ENCODE peak calls at places on chromosomes 13 and 19, in eight cellular contexts. V, M, I, E, N, U, P and F are unnamed samples.

GRCh38 chr13:109253316-109253715 is 533.1 kb downstream of the IRS2 start:
- DNase-seq in V (no peak), M (no peak), I (no peak), E (no peak), N (no peak), U (no peak), P (no peak), F (no peak)

GRCh38 chr13:50161052-50161451 is 145.8 kb downstream of the KCNRG start:
- DNase-seq in V (no peak), M (peak; percentile 7), I (no peak), E (no peak), N (peak; percentile 51), U (no peak), P (no peak), F (no peak)

GRCh38 chr13:45299194-45299593 is 41.8 kb downstream of the TPT1 start:
- DNase-seq in V (no peak), M (peak; percentile 14), I (no peak), E (no peak), N (no peak), U (no peak), P (no peak), F (no peak)

GRCh38 chr19:31214997-31215396 is 134.2 kb downstream of the TSHZ3 start:
- DNase-seq in V (no peak), M (no peak), I (no peak), E (no peak), N (no peak), U (no peak), P (no peak), F (no peak)

GRCh38 chr19:50814883-50815282 is 8.7 kb downstream of the KLK1 start:
- DNase-seq in V (no peak), M (no peak), I (no peak), E (no peak), N (no peak), U (no peak), P (no peak), F (no peak)

GRCh38 chr13:105894711-105895110 is 640.8 kb downstream of the EFNB2 start:
- DNase-seq in V (no peak), M (no peak), I (no peak), E (no peak), N (peak; percentile 11), U (no peak), P (no peak), F (no peak)

GRCh38 chr19:2977686-2978466 is 512 bp downstream of the TLE6 start:
- DNase-seq in V (no peak), M (peak; percentile 87), I (no peak), E (no peak), N (peak; percentile 18), U (no peak), P (no peak), F (no peak)

GRCh38 chr13:46622013-46622917 is 69.3 kb downstream of the LRCH1 start:
- DNase-seq in V (no peak), M (no peak), I (no peak), E (no peak), N (no peak), U (no peak), P (no peak), F (no peak)

GRCh38 chr19:49327878-49328544 is 3.0 kb upstream of the SLC6A16 start:
- DNase-seq in V (no peak), M (peak; percentile 48), I (peak; percentile 51), E (no peak), N (peak; percentile 32), U (no peak), P (no peak), F (no peak)

GRCh38 chr19:55176116-55176515 is 4.0 kb downstream of the SYT5 start:
- DNase-seq in V (no peak), M (no peak), I (peak; percentile 53), E (no peak), N (no peak), U (no peak), P (no peak), F (no peak)

GRCh38 chr19:2282062-2282861 is at the start of gene PEAK3:
- DNase-seq in V (peak; percentile 53), M (peak; percentile 59), I (no peak), E (no peak), N (peak; percentile 73), U (peak; percentile 78), P (no peak), F (peak; percentile 79)

GRCh38 chr19:4061683-4062575 is 4.8 kb downstream of the ZBTB7A start:
- DNase-seq in V (peak; percentile 46), M (no peak), I (no peak), E (no peak), N (no peak), U (no peak), P (no peak), F (peak; percentile 90)

DNA sequence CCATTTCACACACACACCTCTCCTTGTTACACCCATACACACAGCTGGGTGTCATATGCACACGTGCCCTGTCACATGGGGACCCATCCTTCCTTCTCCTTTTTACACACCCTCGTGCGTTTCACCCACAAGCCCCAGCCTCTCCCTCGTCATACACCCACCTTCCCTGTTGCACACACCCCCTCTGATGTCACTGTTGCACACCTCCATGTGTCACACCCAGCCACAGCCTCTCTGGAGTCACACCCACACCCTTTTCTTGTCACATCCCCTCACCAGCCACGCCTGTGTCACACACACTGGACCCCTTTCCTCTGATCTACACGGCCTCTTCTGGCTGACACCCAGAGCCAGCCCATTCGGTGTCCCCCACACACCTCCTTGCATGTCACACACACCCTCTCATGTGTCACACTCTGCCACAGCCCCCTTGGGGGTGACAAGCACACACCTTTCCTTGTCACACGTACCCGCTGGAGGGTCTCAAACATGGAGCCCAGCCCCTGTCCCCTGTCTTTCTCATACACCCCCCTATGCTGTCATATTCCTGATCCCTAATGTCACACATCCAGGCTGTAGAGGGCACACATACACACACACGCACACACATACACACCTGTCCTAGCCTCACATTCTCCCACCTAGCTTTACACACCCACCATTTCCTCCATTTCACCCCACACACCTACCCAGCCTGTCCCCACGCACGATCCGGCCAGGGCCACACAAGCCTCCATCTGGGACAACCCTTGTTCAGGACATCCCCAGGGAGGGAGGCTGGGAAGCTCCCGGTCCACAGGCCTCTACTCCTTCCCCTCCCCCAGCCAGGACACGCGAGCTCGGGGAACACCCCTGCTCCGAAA is 1.4 kb downstream of the NOVA2 start:
- DNase-seq in V (no peak), M (peak; percentile 32), I (no peak), E (no peak), N (no peak), U (no peak), P (no peak), F (no peak)
- H3K27ac ChIP-seq in V (no peak overlapping the region), M (no peak overlapping the region), I (peak overlapping the region; percentile 71), E (no peak overlapping the region), N (no peak overlapping the region), U (no peak overlapping the region), P (no peak overlapping the region), F (no peak overlapping the region)

DNA sequence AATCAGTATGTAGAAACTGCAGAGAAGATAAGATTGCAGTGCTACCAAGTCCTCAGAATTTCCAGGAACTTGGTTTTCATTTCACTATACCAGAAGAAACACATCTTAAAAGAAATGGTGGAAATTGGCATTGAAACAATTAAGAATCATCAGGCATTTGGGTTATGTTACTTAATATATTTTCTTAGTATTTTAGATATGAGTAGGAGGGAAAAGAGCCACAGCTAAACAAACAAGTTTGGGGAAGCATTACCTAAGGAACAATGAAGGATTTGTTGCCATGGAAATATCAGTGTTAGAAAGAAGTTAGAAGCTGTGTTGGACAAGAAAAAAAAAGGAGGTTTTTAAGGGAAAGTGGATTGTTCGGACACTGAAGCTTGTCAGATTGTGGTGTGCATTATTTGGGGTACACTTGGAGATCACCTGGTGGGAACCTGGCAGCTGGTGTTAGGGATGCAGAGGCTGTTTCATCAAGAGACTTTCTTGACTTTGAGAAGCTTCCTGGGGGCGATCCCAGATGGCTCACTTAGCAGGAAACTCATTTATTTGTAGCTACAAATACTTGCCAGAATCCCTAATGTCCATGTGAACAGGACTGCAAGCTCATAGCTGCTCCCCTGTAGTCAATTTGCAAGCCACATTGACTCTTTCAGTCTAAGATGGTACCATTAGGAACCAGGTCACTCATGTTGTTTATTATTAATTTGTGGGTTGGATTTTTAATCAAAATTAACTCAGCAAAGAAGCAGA is 246.7 kb downstream of the RFC3 start:
- DNase-seq in V (no peak), M (no peak), I (no peak), E (no peak), N (no peak), U (no peak), P (no peak), F (no peak)
- H3K4me3 ChIP-seq in V (no peak overlapping the region), M (no peak overlapping the region), I (no peak overlapping the region), E (no peak overlapping the region), N (no peak overlapping the region), U (no peak overlapping the region), P (no peak overlapping the region), F (no peak overlapping the region)

DNA sequence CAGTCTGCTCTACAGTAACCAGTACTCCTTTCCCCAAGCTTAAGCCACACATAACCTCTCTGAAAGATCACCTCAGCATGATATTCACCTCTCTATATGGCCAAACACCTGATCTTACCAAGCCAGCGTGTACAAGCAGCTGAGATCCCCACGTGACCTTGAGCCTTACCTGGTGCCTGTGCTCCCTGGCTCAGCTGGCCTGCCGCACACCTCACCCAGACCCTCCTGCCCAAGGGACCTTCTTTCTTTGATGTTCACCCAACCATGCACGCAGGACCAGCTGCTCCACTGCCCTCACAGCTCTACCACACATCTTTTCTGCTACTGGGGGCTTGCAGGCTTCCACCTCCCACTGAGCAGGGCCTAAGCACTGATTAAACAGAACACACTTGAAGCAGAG is 9.0 kb downstream of the DHRS12 start:
- DNase-seq in V (no peak), M (no peak), I (no peak), E (no peak), N (no peak), U (no peak), P (no peak), F (no peak)
- H3K4me1 ChIP-seq in V (no peaks in the 10 kb centered on the region), M (peaks cover 11% of the 10 kb centered on the region), I (peaks cover 13% of the 10 kb centered on the region), E (peaks cover 11% of the 10 kb centered on the region), N (peaks cover 10% of the 10 kb centered on the region), U (no peaks in the 10 kb centered on the region), P (peaks cover 5% of the 10 kb centered on the region), F (no peaks in the 10 kb centered on the region)

GRCh38 chr19:42122691-42123607 is 9.3 kb downstream of the POU2F2 start:
- DNase-seq in V (no peak), M (no peak), I (no peak), E (no peak), N (no peak), U (no peak), P (no peak), F (no peak)

GRCh38 chr19:42120276-42121010 is 11.8 kb downstream of the POU2F2 start:
- DNase-seq in V (no peak), M (no peak), I (no peak), E (no peak), N (no peak), U (no peak), P (no peak), F (no peak)

GRCh38 chr19:42121036-42121621 is 11.1 kb downstream of the POU2F2 start:
- DNase-seq in V (no peak), M (no peak), I (no peak), E (no peak), N (no peak), U (no peak), P (no peak), F (no peak)

GRCh38 chr19:42123765-42124164 is 8.5 kb downstream of the POU2F2 start:
- DNase-seq in V (no peak), M (no peak), I (no peak), E (no peak), N (no peak), U (no peak), P (no peak), F (no peak)

DNA sequence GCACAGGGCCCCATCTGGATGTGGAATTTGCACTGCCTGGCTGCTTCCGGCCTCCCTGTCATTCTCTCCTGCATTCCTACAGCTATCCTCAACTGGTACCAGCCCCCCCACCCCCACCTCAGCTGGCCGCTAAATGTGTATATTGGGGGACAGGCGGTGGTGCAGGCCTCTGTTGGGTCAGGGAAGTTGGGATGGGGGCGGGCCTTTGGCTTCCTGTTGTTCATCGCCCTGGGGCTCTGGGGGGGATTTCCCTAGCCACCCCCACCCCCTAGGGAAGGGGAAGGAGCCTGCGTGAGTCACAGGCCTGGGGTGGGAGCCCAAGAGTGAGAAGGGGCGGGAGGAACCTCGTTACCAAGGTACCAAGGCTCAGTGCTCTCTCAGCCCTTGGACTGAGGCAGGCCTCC is 10.6 kb downstream of the POU2F2 start:
- DNase-seq in V (no peak), M (no peak), I (no peak), E (no peak), N (peak; percentile 84), U (peak; percentile 18), P (no peak), F (peak; percentile 59)
- H3K27ac ChIP-seq in V (no peak overlapping the region), M (no peak overlapping the region), I (peak overlapping the region; percentile 56), E (no peak overlapping the region), N (peak overlapping the region; percentile 87), U (no peak overlapping the region), P (no peak overlapping the region), F (peak overlapping the region; percentile 48)